ENCODE peak calls at places on chromosome 16, in ten cellular contexts. One of them, this sample, is unnamed.

GRCh38 chr16:27531186-27531585 is 18.5 kb downstream of the GTF3C1 start:
- DNase-seq in mucosa of gallbladder: no peak
- DNase-seq in colonic mucosa: no peak
- DNase-seq in neural crest cell: no peak
- DNase-seq in T-helper 9 cell: no peak
- DNase-seq in MCF 10A: no peak
- DNase-seq in skeletal muscle cell: no peak
- DNase-seq in SJSA1: no peak
- DNase-seq in thoracic aorta: no peak
- DNase-seq in aorta: no peak
- DNase-seq in this sample: no peak

GRCh38 chr16:11367483-11367906 is 22.2 kb downstream of the RMI2 start:
- DNase-seq in mucosa of gallbladder: no peak
- DNase-seq in colonic mucosa: no peak
- DNase-seq in neural crest cell: no peak
- DNase-seq in T-helper 9 cell: no peak
- DNase-seq in MCF 10A: peak; percentile 79
- DNase-seq in skeletal muscle cell: no peak
- DNase-seq in SJSA1: no peak
- DNase-seq in thoracic aorta: no peak
- DNase-seq in aorta: no peak
- DNase-seq in this sample: no peak

GRCh38 chr16:88591577-88592021 is 21.4 kb downstream of the ZC3H18 start:
- DNase-seq in mucosa of gallbladder: peak; percentile 31
- DNase-seq in colonic mucosa: no peak
- DNase-seq in neural crest cell: no peak
- DNase-seq in T-helper 9 cell: no peak
- DNase-seq in MCF 10A: no peak
- DNase-seq in skeletal muscle cell: no peak
- DNase-seq in SJSA1: no peak
- DNase-seq in thoracic aorta: no peak
- DNase-seq in aorta: no peak
- DNase-seq in this sample: peak; percentile 38

GRCh38 chr16:17305694-17306093 is 165.1 kb downstream of the XYLT1 start:
- DNase-seq in mucosa of gallbladder: no peak
- DNase-seq in colonic mucosa: no peak
- DNase-seq in neural crest cell: no peak
- DNase-seq in T-helper 9 cell: no peak
- DNase-seq in MCF 10A: no peak
- DNase-seq in skeletal muscle cell: no peak
- DNase-seq in SJSA1: peak; percentile 9
- DNase-seq in thoracic aorta: no peak
- DNase-seq in aorta: no peak
- DNase-seq in this sample: no peak

GRCh38 chr16:66603537-66604375 is 748 bp upstream of the CMTM3 start:
- DNase-seq in mucosa of gallbladder: peak; percentile 61
- DNase-seq in colonic mucosa: peak; percentile 63
- DNase-seq in neural crest cell: peak; percentile 65
- DNase-seq in T-helper 9 cell: peak; percentile 59
- DNase-seq in MCF 10A: no peak
- DNase-seq in skeletal muscle cell: no peak
- DNase-seq in SJSA1: peak; percentile 75
- DNase-seq in thoracic aorta: no peak
- DNase-seq in aorta: peak; percentile 85
- DNase-seq in this sample: peak; percentile 55

GRCh38 chr16:56289862-56290261 is 98.6 kb downstream of the GNAO1 start:
- DNase-seq in mucosa of gallbladder: no peak
- DNase-seq in colonic mucosa: no peak
- DNase-seq in neural crest cell: no peak
- DNase-seq in T-helper 9 cell: no peak
- DNase-seq in MCF 10A: no peak
- DNase-seq in skeletal muscle cell: no peak
- DNase-seq in SJSA1: no peak
- DNase-seq in thoracic aorta: no peak
- DNase-seq in aorta: no peak
- DNase-seq in this sample: no peak

GRCh38 chr16:1435921-1436697 is 5.2 kb downstream of the PERCC1 start:
- DNase-seq in mucosa of gallbladder: no peak
- DNase-seq in colonic mucosa: no peak
- DNase-seq in neural crest cell: no peak
- DNase-seq in T-helper 9 cell: no peak
- DNase-seq in MCF 10A: no peak
- DNase-seq in skeletal muscle cell: no peak
- DNase-seq in SJSA1: no peak
- DNase-seq in thoracic aorta: no peak
- DNase-seq in aorta: no peak
- DNase-seq in this sample: no peak

GRCh38 chr16:56617212-56618085 is 8.1 kb upstream of the MT1E start:
- DNase-seq in mucosa of gallbladder: peak; percentile 67
- DNase-seq in colonic mucosa: peak; percentile 85
- DNase-seq in neural crest cell: no peak
- DNase-seq in T-helper 9 cell: peak; percentile 38
- DNase-seq in MCF 10A: peak; percentile 62
- DNase-seq in skeletal muscle cell: no peak
- DNase-seq in SJSA1: no peak
- DNase-seq in thoracic aorta: no peak
- DNase-seq in aorta: peak; percentile 93
- DNase-seq in this sample: peak; percentile 82

GRCh38 chr16:77306050-77306616 is 106.9 kb downstream of the SYCE1L start:
- DNase-seq in mucosa of gallbladder: no peak
- DNase-seq in colonic mucosa: no peak
- DNase-seq in neural crest cell: no peak
- DNase-seq in T-helper 9 cell: no peak
- DNase-seq in MCF 10A: no peak
- DNase-seq in skeletal muscle cell: no peak
- DNase-seq in SJSA1: no peak
- DNase-seq in thoracic aorta: no peak
- DNase-seq in aorta: no peak
- DNase-seq in this sample: no peak

GRCh38 chr16:81945665-81946064 is 65.6 kb downstream of the SDR42E1 start:
- DNase-seq in mucosa of gallbladder: no peak
- DNase-seq in colonic mucosa: no peak
- DNase-seq in neural crest cell: no peak
- DNase-seq in T-helper 9 cell: no peak
- DNase-seq in MCF 10A: no peak
- DNase-seq in skeletal muscle cell: peak; percentile 14
- DNase-seq in SJSA1: peak; percentile 52
- DNase-seq in thoracic aorta: no peak
- DNase-seq in aorta: no peak
- DNase-seq in this sample: no peak

GRCh38 chr16:55567382-55567781 is 898 bp downstream of the CAPNS2 start:
- DNase-seq in mucosa of gallbladder: no peak
- DNase-seq in colonic mucosa: no peak
- DNase-seq in neural crest cell: no peak
- DNase-seq in T-helper 9 cell: no peak
- DNase-seq in MCF 10A: peak; percentile 73
- DNase-seq in skeletal muscle cell: peak; percentile 50
- DNase-seq in SJSA1: no peak
- DNase-seq in thoracic aorta: no peak
- DNase-seq in aorta: no peak
- DNase-seq in this sample: no peak

GRCh38 chr16:49835116-49835880 is 20.6 kb downstream of the ZNF423 start:
- DNase-seq in mucosa of gallbladder: no peak
- DNase-seq in colonic mucosa: no peak
- DNase-seq in neural crest cell: no peak
- DNase-seq in T-helper 9 cell: no peak
- DNase-seq in MCF 10A: no peak
- DNase-seq in skeletal muscle cell: no peak
- DNase-seq in SJSA1: no peak
- DNase-seq in thoracic aorta: no peak
- DNase-seq in aorta: no peak
- DNase-seq in this sample: no peak

GRCh38 chr16:88696441-88696840 is 9.8 kb downstream of the RNF166 start:
- DNase-seq in mucosa of gallbladder: no peak
- DNase-seq in colonic mucosa: no peak
- DNase-seq in neural crest cell: no peak
- DNase-seq in T-helper 9 cell: no peak
- DNase-seq in MCF 10A: no peak
- DNase-seq in skeletal muscle cell: no peak
- DNase-seq in SJSA1: no peak
- DNase-seq in thoracic aorta: no peak
- DNase-seq in aorta: no peak
- DNase-seq in this sample: no peak

GRCh38 chr16:30005341-30006094 is 5.3 kb downstream of the DOC2A start:
- DNase-seq in mucosa of gallbladder: no peak
- DNase-seq in colonic mucosa: no peak
- DNase-seq in neural crest cell: peak; percentile 45
- DNase-seq in T-helper 9 cell: no peak
- DNase-seq in MCF 10A: peak; percentile 41
- DNase-seq in skeletal muscle cell: no peak
- DNase-seq in SJSA1: peak; percentile 42
- DNase-seq in thoracic aorta: no peak
- DNase-seq in aorta: no peak
- DNase-seq in this sample: no peak

GRCh38 chr16:72371307-72372081 is 199.5 kb upstream of the PMFBP1 start:
- DNase-seq in mucosa of gallbladder: no peak
- DNase-seq in colonic mucosa: no peak
- DNase-seq in neural crest cell: no peak
- DNase-seq in T-helper 9 cell: no peak
- DNase-seq in MCF 10A: peak; percentile 53
- DNase-seq in skeletal muscle cell: peak; percentile 19
- DNase-seq in SJSA1: peak; percentile 42
- DNase-seq in thoracic aorta: no peak
- DNase-seq in aorta: no peak
- DNase-seq in this sample: no peak

GRCh38 chr16:55035037-55035436 is 104.4 kb downstream of the IRX5 start:
- DNase-seq in mucosa of gallbladder: peak; percentile 19
- DNase-seq in colonic mucosa: peak; percentile 53
- DNase-seq in neural crest cell: peak; percentile 65
- DNase-seq in T-helper 9 cell: no peak
- DNase-seq in MCF 10A: peak; percentile 64
- DNase-seq in skeletal muscle cell: no peak
- DNase-seq in SJSA1: no peak
- DNase-seq in thoracic aorta: no peak
- DNase-seq in aorta: no peak
- DNase-seq in this sample: no peak

GRCh38 chr16:75653926-75654325 is 6.4 kb downstream of the TERF2IP start:
- DNase-seq in mucosa of gallbladder: no peak
- DNase-seq in colonic mucosa: no peak
- DNase-seq in neural crest cell: no peak
- DNase-seq in T-helper 9 cell: no peak
- DNase-seq in MCF 10A: no peak
- DNase-seq in skeletal muscle cell: no peak
- DNase-seq in SJSA1: peak; percentile 22
- DNase-seq in thoracic aorta: no peak
- DNase-seq in aorta: no peak
- DNase-seq in this sample: no peak

GRCh38 chr16:87764600-87765472 is 950 bp downstream of the KLHDC4 start:
- DNase-seq in mucosa of gallbladder: no peak
- DNase-seq in colonic mucosa: no peak
- DNase-seq in neural crest cell: no peak
- DNase-seq in T-helper 9 cell: no peak
- DNase-seq in MCF 10A: no peak
- DNase-seq in skeletal muscle cell: no peak
- DNase-seq in SJSA1: no peak
- DNase-seq in thoracic aorta: no peak
- DNase-seq in aorta: no peak
- DNase-seq in this sample: no peak

GRCh38 chr16:50301626-50302471 is 35.5 kb downstream of the ADCY7 start:
- DNase-seq in mucosa of gallbladder: no peak
- DNase-seq in colonic mucosa: peak; percentile 51
- DNase-seq in neural crest cell: no peak
- DNase-seq in T-helper 9 cell: no peak
- DNase-seq in MCF 10A: peak; percentile 52
- DNase-seq in skeletal muscle cell: peak; percentile 34
- DNase-seq in SJSA1: peak; percentile 76
- DNase-seq in thoracic aorta: no peak
- DNase-seq in aorta: peak; percentile 82
- DNase-seq in this sample: peak; percentile 40

GRCh38 chr16:67270931-67271338 is 8.4 kb upstream of the PLEKHG4 start:
- DNase-seq in mucosa of gallbladder: no peak
- DNase-seq in colonic mucosa: no peak
- DNase-seq in neural crest cell: no peak
- DNase-seq in T-helper 9 cell: no peak
- DNase-seq in MCF 10A: no peak
- DNase-seq in skeletal muscle cell: no peak
- DNase-seq in SJSA1: no peak
- DNase-seq in thoracic aorta: no peak
- DNase-seq in aorta: peak; percentile 66
- DNase-seq in this sample: no peak

GRCh38 chr16:49081556-49081955 is 200.1 kb downstream of the CBLN1 start:
- DNase-seq in mucosa of gallbladder: no peak
- DNase-seq in colonic mucosa: no peak
- DNase-seq in neural crest cell: no peak
- DNase-seq in T-helper 9 cell: no peak
- DNase-seq in MCF 10A: no peak
- DNase-seq in skeletal muscle cell: no peak
- DNase-seq in SJSA1: no peak
- DNase-seq in thoracic aorta: no peak
- DNase-seq in aorta: no peak
- DNase-seq in this sample: no peak

GRCh38 chr16:51773051-51773450 is 622.0 kb upstream of the SALL1 start:
- DNase-seq in mucosa of gallbladder: no peak
- DNase-seq in colonic mucosa: no peak
- DNase-seq in neural crest cell: no peak
- DNase-seq in T-helper 9 cell: no peak
- DNase-seq in MCF 10A: no peak
- DNase-seq in skeletal muscle cell: no peak
- DNase-seq in SJSA1: no peak
- DNase-seq in thoracic aorta: no peak
- DNase-seq in aorta: no peak
- DNase-seq in this sample: no peak

GRCh38 chr16:89827383-89828198 is 684 bp upstream of the SPIRE2 start:
- DNase-seq in mucosa of gallbladder: peak; percentile 34
- DNase-seq in colonic mucosa: peak; percentile 69
- DNase-seq in neural crest cell: peak; percentile 51
- DNase-seq in T-helper 9 cell: no peak
- DNase-seq in MCF 10A: peak; percentile 42
- DNase-seq in skeletal muscle cell: no peak
- DNase-seq in SJSA1: peak; percentile 51
- DNase-seq in thoracic aorta: no peak
- DNase-seq in aorta: no peak
- DNase-seq in this sample: peak; percentile 70

GRCh38 chr16:23848958-23849357 is 13.2 kb downstream of the PRKCB start:
- DNase-seq in mucosa of gallbladder: no peak
- DNase-seq in colonic mucosa: no peak
- DNase-seq in neural crest cell: no peak
- DNase-seq in T-helper 9 cell: no peak
- DNase-seq in MCF 10A: no peak
- DNase-seq in skeletal muscle cell: no peak
- DNase-seq in SJSA1: no peak
- DNase-seq in thoracic aorta: no peak
- DNase-seq in aorta: no peak
- DNase-seq in this sample: no peak

GRCh38 chr16:2511128-2511785 is 2.5 kb upstream of the ATP6V0C start:
- DNase-seq in mucosa of gallbladder: no peak
- DNase-seq in colonic mucosa: peak; percentile 69
- DNase-seq in neural crest cell: no peak
- DNase-seq in T-helper 9 cell: no peak
- DNase-seq in MCF 10A: no peak
- DNase-seq in skeletal muscle cell: no peak
- DNase-seq in SJSA1: no peak
- DNase-seq in thoracic aorta: no peak
- DNase-seq in aorta: peak; percentile 94
- DNase-seq in this sample: peak; percentile 61

GRCh38 chr16:51326131-51326856 is 175.2 kb upstream of the SALL1 start:
- DNase-seq in mucosa of gallbladder: no peak
- DNase-seq in colonic mucosa: no peak
- DNase-seq in neural crest cell: no peak
- DNase-seq in T-helper 9 cell: no peak
- DNase-seq in MCF 10A: peak; percentile 73
- DNase-seq in skeletal muscle cell: peak; percentile 74
- DNase-seq in SJSA1: peak; percentile 27
- DNase-seq in thoracic aorta: no peak
- DNase-seq in aorta: no peak
- DNase-seq in this sample: no peak

GRCh38 chr16:25033852-25034251 is 18.7 kb upstream of the ARHGAP17 start:
- DNase-seq in mucosa of gallbladder: no peak
- DNase-seq in colonic mucosa: no peak
- DNase-seq in neural crest cell: no peak
- DNase-seq in T-helper 9 cell: no peak
- DNase-seq in MCF 10A: no peak
- DNase-seq in skeletal muscle cell: no peak
- DNase-seq in SJSA1: peak; percentile 78
- DNase-seq in thoracic aorta: no peak
- DNase-seq in aorta: no peak
- DNase-seq in this sample: no peak